ENCODE peak calls at places on chromosomes 6 and 20, in ten cellular contexts. I is ELF-1; P is frontal cortex; C is T-helper 9 cell; H is stimulated activated CD4-positive, alpha-beta T cell treated with anti-CD3 and anti-CD28 coated beads, Interleukin-15, amount 100 ng/mL, for 1 hour; T is skeletal muscle cell; O is nucleus accumbens; N is foreskin fibroblast; X is MV-4-11; Z is activated CD4-positive, alpha-beta T cell treated with anti-CD3 and anti-CD28 coated beads for 48 hours. V is an unnamed sample.
A peak's percentile ranks its signal among the peaks of the same experiment; 100 is the strongest.

GRCh38 chr20:11248691-11249178 is 574.9 kb upstream of the JAG1 start:
- DNase-seq in I (peak; percentile 59), P (no peak), C (no peak), H (no peak), T (no peak), O (no peak), N (no peak), X (no peak), Z (no peak), V (no peak)

GRCh38 chr20:1567392-1568165 is 10.1 kb upstream of the SIRPD start:
- DNase-seq in I (peak; percentile 30), P (no peak), C (no peak), H (no peak), T (peak; percentile 27), O (no peak), N (peak; percentile 61), X (peak; percentile 97), Z (no peak), V (no peak)

GRCh38 chr6:169780571-169781091 is 29.2 kb downstream of the ERMARD start:
- DNase-seq in I (no peak), P (no peak), C (no peak), H (no peak), T (no peak), O (no peak), N (peak; percentile 54), X (no peak), Z (no peak), V (no peak)

GRCh38 chr6:141874930-141875602 is 257.7 kb upstream of the GJE1 start:
- DNase-seq in I (no peak), P (no peak), C (no peak), H (no peak), T (peak; percentile 41), O (no peak), N (peak; percentile 24), X (peak; percentile 82), Z (no peak), V (peak; percentile 12)

GRCh38 chr6:154937306-154938244 is 57.5 kb upstream of the TIAM2 start:
- DNase-seq in I (peak; percentile 52), P (no peak), C (no peak), H (no peak), T (no peak), O (no peak), N (peak; percentile 37), X (no peak), Z (no peak), V (no peak)

GRCh38 chr6:137094411-137095008 is 49.7 kb upstream of the IL20RA start:
- DNase-seq in I (peak; percentile 78), P (peak; percentile 43), C (peak; percentile 42), H (no peak), T (peak; percentile 72), O (peak; percentile 35), N (peak; percentile 90), X (peak; percentile 76), Z (peak; percentile 63), V (peak; percentile 84)

GRCh38 chr6:43120938-43121913 is 45.1 kb downstream of the PTK7 start:
- DNase-seq in I (peak; percentile 89), P (no peak), C (no peak), H (no peak), T (peak; percentile 97), O (no peak), N (peak; percentile 99), X (no peak), Z (no peak), V (no peak)

GRCh38 chr20:407097-407952 is 774 bp upstream of the RBCK1 start:
- DNase-seq in I (peak; percentile 94), P (peak; percentile 88), C (peak; percentile 61), H (no peak), T (peak; percentile 33), O (peak; percentile 74), N (peak; percentile 89), X (peak; percentile 69), Z (peak; percentile 80), V (peak; percentile 80)

GRCh38 chr6:150464966-150465365 is 96.2 kb downstream of the IYD start:
- DNase-seq in I (no peak), P (no peak), C (no peak), H (no peak), T (no peak), O (no peak), N (no peak), X (no peak), Z (no peak), V (no peak)

GRCh38 chr20:39070484-39071231 is 108.5 kb downstream of the DHX35 start:
- DNase-seq in I (no peak), P (no peak), C (no peak), H (no peak), T (peak; percentile 5), O (no peak), N (peak; percentile 85), X (no peak), Z (no peak), V (no peak)

GRCh38 chr20:44084439-44084838 is 102.5 kb downstream of the JPH2 start:
- DNase-seq in I (no peak), P (no peak), C (no peak), H (no peak), T (no peak), O (no peak), N (no peak), X (no peak), Z (no peak), V (no peak)

GRCh38 chr6:21987501-21987957 is 309.3 kb downstream of the PRL start:
- DNase-seq in I (peak; percentile 75), P (peak; percentile 28), C (no peak), H (no peak), T (peak; percentile 62), O (no peak), N (peak; percentile 90), X (peak; percentile 90), Z (peak; percentile 9), V (peak; percentile 86)

GRCh38 chr6:37940074-37940847 is 120.7 kb downstream of the ZFAND3 start:
- DNase-seq in I (no peak), P (no peak), C (no peak), H (no peak), T (peak; percentile 55), O (no peak), N (peak; percentile 56), X (no peak), Z (no peak), V (peak; percentile 49)

GRCh38 chr20:20894753-20895152 is 182.3 kb upstream of the RALGAPA2 start:
- DNase-seq in I (peak; percentile 76), P (no peak), C (no peak), H (no peak), T (no peak), O (no peak), N (no peak), X (no peak), Z (no peak), V (no peak)

V was measured in Kasumi-1.